ENCODE peak calls at places on chromosomes 16 and 17, in ten cellular contexts. O, Q, H, Y, I, M, R, B, S and D are unnamed samples.

GRCh38 chr17:60525347-60525623 is 757 bp downstream of the APPBP2 start:
- DNase-seq in O (no peak), Q (no peak), H (no peak), Y (no peak), I (no peak), M (peak), R (no peak), B (no peak), S (no peak), D (no peak)

GRCh38 chr17:56785396-56785795 is 48.3 kb downstream of the C17orf67 start:
- DNase-seq in O (peak), Q (no peak), H (no peak), Y (no peak), I (no peak), M (no peak), R (no peak), B (peak), S (no peak), D (no peak)

GRCh38 chr16:471353-472198 is 46.1 kb downstream of the RAB11FIP3 start:
- DNase-seq in O (peak), Q (no peak), H (no peak), Y (no peak), I (no peak), M (no peak), R (no peak), B (no peak), S (no peak), D (no peak)

GRCh38 chr17:50210249-50211225 is 9.1 kb upstream of the COL1A1 start:
- DNase-seq in O (no peak), Q (no peak), H (peak), Y (peak), I (peak), M (peak), R (no peak), B (peak), S (peak), D (peak)

GRCh38 chr17:56866496-56866895 is 32.5 kb downstream of the DGKE start:
- DNase-seq in O (no peak), Q (no peak), H (peak), Y (no peak), I (no peak), M (no peak), R (no peak), B (no peak), S (no peak), D (no peak)

GRCh38 chr16:69315486-69316311 is 4.5 kb downstream of the VPS4A start:
- DNase-seq in O (no peak), Q (no peak), H (no peak), Y (no peak), I (no peak), M (no peak), R (no peak), B (no peak), S (no peak), D (no peak)

GRCh38 chr17:16073845-16074244 is 74.2 kb downstream of the TTC19 start:
- DNase-seq in O (no peak), Q (no peak), H (no peak), Y (no peak), I (no peak), M (no peak), R (no peak), B (no peak), S (no peak), D (no peak)

GRCh38 chr16:11136600-11136999 is 119.4 kb downstream of the SOCS1 start:
- DNase-seq in O (no peak), Q (no peak), H (no peak), Y (no peak), I (no peak), M (peak), R (no peak), B (no peak), S (no peak), D (no peak)

GRCh38 chr16:19344224-19344801 is 58.8 kb downstream of the CLEC19A start:
- DNase-seq in O (no peak), Q (peak), H (no peak), Y (no peak), I (no peak), M (no peak), R (no peak), B (no peak), S (no peak), D (no peak)

GRCh38 chr17:2398655-2399571 is 1.9 kb downstream of the MNT start:
- DNase-seq in O (no peak), Q (peak), H (peak), Y (peak), I (no peak), M (peak), R (no peak), B (no peak), S (no peak), D (peak)

GRCh38 chr17:14019186-14019956 is 49.9 kb upstream of the COX10 start:
- DNase-seq in O (no peak), Q (no peak), H (no peak), Y (no peak), I (no peak), M (peak), R (no peak), B (no peak), S (no peak), D (no peak)

GRCh38 chr16:69324013-69324531 is 6.3 kb downstream of the PDF start:
- DNase-seq in O (peak), Q (no peak), H (no peak), Y (no peak), I (no peak), M (no peak), R (no peak), B (no peak), S (no peak), D (no peak)

GRCh38 chr16:81616321-81617020 is 162.6 kb upstream of the PLCG2 start:
- DNase-seq in O (no peak), Q (no peak), H (no peak), Y (no peak), I (no peak), M (peak), R (peak), B (no peak), S (no peak), D (peak)

GRCh38 chr17:50304781-50305404 is 30.6 kb downstream of the TMEM92 start:
- DNase-seq in O (no peak), Q (no peak), H (no peak), Y (no peak), I (no peak), M (peak), R (no peak), B (no peak), S (no peak), D (no peak)

GRCh38 chr17:51640108-51640622 is 379.8 kb downstream of the UTP18 start:
- DNase-seq in O (no peak), Q (no peak), H (peak), Y (no peak), I (no peak), M (no peak), R (no peak), B (no peak), S (no peak), D (no peak)

GRCh38 chr16:4733747-4734062 is 366 bp downstream of the ANKS3 start:
- DNase-seq in O (no peak), Q (no peak), H (no peak), Y (no peak), I (no peak), M (no peak), R (no peak), B (no peak), S (no peak), D (no peak)
- TF ChIP-seq CTCF in O (no peak), Q (no peak), H (no peak), Y (no peak), I (no peak), M (no peak), R (no peak), B (no peak), S (no peak), D (no peak)

DNA sequence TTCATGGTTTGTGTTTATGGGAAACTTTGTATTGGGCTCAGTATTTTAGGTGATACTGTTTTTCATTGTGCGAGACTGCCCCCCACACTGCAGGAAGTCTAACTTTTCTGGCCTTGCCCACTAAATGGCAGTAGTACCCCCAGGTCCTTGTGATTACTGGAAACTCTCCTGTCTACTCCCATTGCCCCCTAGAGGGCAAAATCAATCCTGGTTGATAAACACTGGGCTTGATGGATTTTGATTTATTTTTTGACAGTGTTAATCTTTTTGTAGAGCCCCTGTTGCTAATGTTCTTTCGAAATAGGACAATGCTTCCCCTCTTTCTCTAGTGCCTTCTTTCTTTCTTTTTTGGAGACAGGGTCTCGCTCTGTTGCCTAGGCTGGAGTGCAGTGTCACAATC is 15.5 kb downstream of the METTL9 start:
- DNase-seq in O (no peak), Q (no peak), H (no peak), Y (no peak), I (no peak), M (no peak), R (no peak), B (no peak), S (no peak), D (no peak)
- TF ChIP-seq CTCF in O (no peak), Q (no peak), H (no peak), Y (no peak), I (peak), M (peak), R (no peak), B (no peak), S (no peak), D (no peak)

GRCh38 chr16:6345090-6345489 is 987.6 kb upstream of the RBFOX1 start:
- DNase-seq in O (no peak), Q (no peak), H (no peak), Y (no peak), I (no peak), M (no peak), R (no peak), B (no peak), S (no peak), D (no peak)
- TF ChIP-seq CTCF in O (no peak), Q (no peak), H (no peak), Y (no peak), I (no peak), M (no peak), R (no peak), B (no peak), S (no peak), D (no peak)

GRCh38 chr16:57781349-57781740 is 20.9 kb downstream of the KIFC3 start:
- DNase-seq in O (no peak), Q (no peak), H (no peak), Y (no peak), I (no peak), M (no peak), R (no peak), B (no peak), S (no peak), D (no peak)

GRCh38 chr16:57783883-57784282 is 18.4 kb downstream of the KIFC3 start:
- DNase-seq in O (no peak), Q (no peak), H (no peak), Y (no peak), I (no peak), M (no peak), R (no peak), B (no peak), S (no peak), D (no peak)

GRCh38 chr16:57784334-57784733 is 18.0 kb downstream of the KIFC3 start:
- DNase-seq in O (no peak), Q (no peak), H (no peak), Y (no peak), I (no peak), M (no peak), R (no peak), B (no peak), S (no peak), D (no peak)

GRCh38 chr16:57783116-57783515 is 19.2 kb downstream of the KIFC3 start:
- DNase-seq in O (no peak), Q (no peak), H (no peak), Y (no peak), I (no peak), M (no peak), R (no peak), B (no peak), S (no peak), D (no peak)

GRCh38 chr16:57781741-57782606 is 20.3 kb downstream of the KIFC3 start:
- DNase-seq in O (no peak), Q (no peak), H (no peak), Y (peak), I (no peak), M (peak), R (no peak), B (no peak), S (no peak), D (no peak)
- TF ChIP-seq CTCF in O (no peak), Q (no peak), H (no peak), Y (no peak), I (no peak), M (no peak), R (no peak), B (no peak), S (no peak), D (no peak)

DNA sequence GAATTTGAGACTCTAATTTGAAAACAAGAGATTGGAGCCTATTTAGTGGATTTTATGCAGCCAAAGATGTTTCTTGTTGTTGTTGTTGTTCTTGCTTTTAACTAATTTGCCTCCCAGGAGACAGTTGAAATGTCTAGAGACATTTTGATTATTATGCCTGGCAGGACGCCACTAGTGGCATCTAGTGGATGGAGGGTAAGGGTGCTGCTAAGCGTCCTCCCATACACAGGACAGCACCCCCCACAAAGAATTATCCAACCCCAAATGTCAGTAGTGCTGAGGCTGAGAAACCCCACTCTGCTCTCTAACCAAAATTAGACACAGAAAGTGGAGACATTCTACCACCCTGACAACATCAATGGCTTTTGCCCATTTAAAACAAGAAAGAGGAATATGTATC is 15.4 kb upstream of the HSBP1 start:
- DNase-seq in O (no peak), Q (no peak), H (no peak), Y (no peak), I (no peak), M (no peak), R (no peak), B (no peak), S (no peak), D (no peak)
- TF ChIP-seq CTCF in O (no peak), Q (no peak), H (no peak), Y (no peak), I (no peak), M (no peak), R (no peak), B (no peak), S (no peak), D (no peak)